ENCODE peak calls at places on chromosomes 11 and 22, in eight cellular contexts. One of them, this sample, is unnamed.

GRCh38 chr11:119521551-119521950 is 98.6 kb upstream of the THY1 start:
- DNase-seq in RWPE2: no peak
- DNase-seq in OCI-LY7: no peak
- DNase-seq in PC-9: no peak
- DNase-seq in tibial nerve: no peak
- DNase-seq in suprapubic skin: no peak
- DNase-seq in CD4-positive, alpha-beta T cell: no peak
- DNase-seq in left ventricle myocardium inferior: no peak
- DNase-seq in this sample: no peak

GRCh38 chr22:46546466-46547178 is 9.2 kb upstream of the CELSR1 start:
- DNase-seq in tibial nerve: no peak
- DNase-seq in PC-9: peak; percentile 87
- DNase-seq in CD4-positive, alpha-beta T cell: no peak
- DNase-seq in RWPE2: peak; percentile 45
- DNase-seq in left ventricle myocardium inferior: peak; percentile 88
- DNase-seq in OCI-LY7: no peak
- DNase-seq in suprapubic skin: peak; percentile 64
- DNase-seq in this sample: no peak

GRCh38 chr11:65459552-65459951 is 37.0 kb downstream of the NEAT1 start:
- DNase-seq in OCI-LY7: no peak
- DNase-seq in RWPE2: no peak
- DNase-seq in tibial nerve: no peak
- DNase-seq in left ventricle myocardium inferior: no peak
- DNase-seq in PC-9: no peak
- DNase-seq in CD4-positive, alpha-beta T cell: no peak
- DNase-seq in suprapubic skin: no peak
- DNase-seq in this sample: no peak

GRCh38 chr11:128928400-128928799 is 14.3 kb downstream of the TP53AIP1 start:
- DNase-seq in suprapubic skin: no peak
- DNase-seq in PC-9: no peak
- DNase-seq in tibial nerve: no peak
- DNase-seq in OCI-LY7: peak; percentile 11
- DNase-seq in left ventricle myocardium inferior: no peak
- DNase-seq in RWPE2: no peak
- DNase-seq in CD4-positive, alpha-beta T cell: no peak
- DNase-seq in this sample: no peak

GRCh38 chr11:76637491-76638266 is 32.9 kb downstream of the LRRC32 start:
- DNase-seq in CD4-positive, alpha-beta T cell: no peak
- DNase-seq in PC-9: no peak
- DNase-seq in RWPE2: no peak
- DNase-seq in suprapubic skin: no peak
- DNase-seq in left ventricle myocardium inferior: peak; percentile 78
- DNase-seq in OCI-LY7: peak; percentile 98
- DNase-seq in tibial nerve: no peak
- DNase-seq in this sample: no peak

GRCh38 chr22:50104149-50104548 is 14.3 kb downstream of the MOV10L1 start:
- DNase-seq in tibial nerve: no peak
- DNase-seq in PC-9: no peak
- DNase-seq in CD4-positive, alpha-beta T cell: no peak
- DNase-seq in suprapubic skin: peak; percentile 46
- DNase-seq in RWPE2: no peak
- DNase-seq in OCI-LY7: peak; percentile 36
- DNase-seq in left ventricle myocardium inferior: no peak
- DNase-seq in this sample: no peak

GRCh38 chr11:45922425-45923082 is at the start of gene LARGE2:
- DNase-seq in left ventricle myocardium inferior: peak; percentile 8
- DNase-seq in RWPE2: peak; percentile 75
- DNase-seq in suprapubic skin: no peak
- DNase-seq in OCI-LY7: no peak
- DNase-seq in CD4-positive, alpha-beta T cell: peak; percentile 28
- DNase-seq in PC-9: peak; percentile 75
- DNase-seq in tibial nerve: no peak
- DNase-seq in this sample: peak; percentile 39

GRCh38 chr11:68009391-68010000 is 631 bp upstream of the ALDH3B1 start:
- DNase-seq in RWPE2: no peak
- DNase-seq in tibial nerve: no peak
- DNase-seq in PC-9: no peak
- DNase-seq in suprapubic skin: no peak
- DNase-seq in left ventricle myocardium inferior: no peak
- DNase-seq in OCI-LY7: peak; percentile 68
- DNase-seq in CD4-positive, alpha-beta T cell: no peak
- DNase-seq in this sample: no peak

GRCh38 chr22:30777589-30777988 is 82.9 kb downstream of the OSBP2 start:
- DNase-seq in left ventricle myocardium inferior: no peak
- DNase-seq in tibial nerve: no peak
- DNase-seq in OCI-LY7: no peak
- DNase-seq in PC-9: no peak
- DNase-seq in CD4-positive, alpha-beta T cell: no peak
- DNase-seq in suprapubic skin: no peak
- DNase-seq in RWPE2: no peak
- DNase-seq in this sample: no peak

GRCh38 chr11:15824060-15824459 is 532.3 kb downstream of the SOX6 start:
- DNase-seq in PC-9: no peak
- DNase-seq in OCI-LY7: no peak
- DNase-seq in left ventricle myocardium inferior: no peak
- DNase-seq in CD4-positive, alpha-beta T cell: no peak
- DNase-seq in tibial nerve: no peak
- DNase-seq in RWPE2: no peak
- DNase-seq in suprapubic skin: no peak
- DNase-seq in this sample: no peak

GRCh38 chr11:41245184-41245583 is 214.3 kb downstream of the LRRC4C start:
- DNase-seq in RWPE2: peak; percentile 38
- DNase-seq in CD4-positive, alpha-beta T cell: no peak
- DNase-seq in OCI-LY7: no peak
- DNase-seq in left ventricle myocardium inferior: no peak
- DNase-seq in suprapubic skin: peak; percentile 43
- DNase-seq in PC-9: no peak
- DNase-seq in tibial nerve: no peak
- DNase-seq in this sample: no peak

GRCh38 chr11:119006696-119007095 is 8.8 kb downstream of the CENATAC start:
- DNase-seq in suprapubic skin: no peak
- DNase-seq in RWPE2: no peak
- DNase-seq in OCI-LY7: no peak
- DNase-seq in PC-9: no peak
- DNase-seq in left ventricle myocardium inferior: no peak
- DNase-seq in CD4-positive, alpha-beta T cell: no peak
- DNase-seq in tibial nerve: no peak
- DNase-seq in this sample: no peak

GRCh38 chr11:16292167-16292859 is 64.0 kb downstream of the SOX6 start:
- DNase-seq in suprapubic skin: no peak
- DNase-seq in left ventricle myocardium inferior: no peak
- DNase-seq in OCI-LY7: no peak
- DNase-seq in PC-9: no peak
- DNase-seq in CD4-positive, alpha-beta T cell: no peak
- DNase-seq in tibial nerve: no peak
- DNase-seq in RWPE2: no peak
- DNase-seq in this sample: no peak

GRCh38 chr11:44104472-44105294 is 9.2 kb downstream of the EXT2 start:
- DNase-seq in tibial nerve: no peak
- DNase-seq in OCI-LY7: no peak
- DNase-seq in RWPE2: no peak
- DNase-seq in PC-9: no peak
- DNase-seq in left ventricle myocardium inferior: no peak
- DNase-seq in suprapubic skin: no peak
- DNase-seq in CD4-positive, alpha-beta T cell: no peak
- DNase-seq in this sample: no peak

GRCh38 chr11:78698612-78699011 is 123.9 kb upstream of the NARS2 start:
- DNase-seq in OCI-LY7: no peak
- DNase-seq in CD4-positive, alpha-beta T cell: no peak
- DNase-seq in suprapubic skin: no peak
- DNase-seq in RWPE2: peak; percentile 71
- DNase-seq in tibial nerve: peak; percentile 27
- DNase-seq in PC-9: no peak
- DNase-seq in left ventricle myocardium inferior: peak; percentile 66
- DNase-seq in this sample: no peak

GRCh38 chr22:44538071-44538470 is 40.0 kb upstream of the RTL6 start:
- DNase-seq in PC-9: peak; percentile 19
- DNase-seq in CD4-positive, alpha-beta T cell: no peak
- DNase-seq in OCI-LY7: no peak
- DNase-seq in left ventricle myocardium inferior: no peak
- DNase-seq in suprapubic skin: peak; percentile 20
- DNase-seq in tibial nerve: no peak
- DNase-seq in RWPE2: no peak
- DNase-seq in this sample: no peak

GRCh38 chr11:103792981-103793468 is 243.4 kb upstream of the DDI1 start:
- DNase-seq in tibial nerve: no peak
- DNase-seq in PC-9: no peak
- DNase-seq in suprapubic skin: no peak
- DNase-seq in left ventricle myocardium inferior: no peak
- DNase-seq in OCI-LY7: no peak
- DNase-seq in CD4-positive, alpha-beta T cell: no peak
- DNase-seq in RWPE2: no peak
- DNase-seq in this sample: no peak

DNA sequence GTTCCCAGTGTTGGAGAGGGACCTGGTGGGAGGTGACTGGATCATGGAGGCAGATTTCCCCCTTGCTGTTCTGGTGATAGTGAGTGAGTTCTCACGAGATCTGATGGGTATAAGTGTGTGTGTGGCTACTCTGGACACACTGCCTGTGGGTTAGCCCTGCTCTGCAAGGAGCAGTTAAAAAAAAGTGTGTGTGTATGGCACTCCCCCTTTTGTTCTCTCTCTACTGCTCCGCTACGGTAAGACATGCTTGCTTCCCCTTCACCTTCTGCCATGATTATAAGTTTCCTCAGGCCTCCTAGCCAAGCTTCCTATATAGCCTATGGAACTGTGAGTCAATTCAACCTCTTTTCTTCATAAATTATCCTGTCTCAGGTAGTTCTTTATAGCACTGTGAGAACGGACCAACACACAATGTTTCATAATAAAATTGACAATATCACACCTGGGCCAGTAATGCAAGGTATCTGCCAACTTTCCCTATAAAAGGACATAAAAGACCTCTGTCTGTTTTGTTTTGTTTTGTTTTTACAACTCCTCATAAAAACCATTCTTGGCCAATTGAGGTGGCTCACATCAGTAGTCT is 20.2 kb downstream of the CLTCL1 start:
- DNase-seq in suprapubic skin: no peak
- DNase-seq in tibial nerve: no peak
- DNase-seq in PC-9: no peak
- DNase-seq in left ventricle myocardium inferior: no peak
- DNase-seq in CD4-positive, alpha-beta T cell: no peak
- DNase-seq in OCI-LY7: no peak
- DNase-seq in RWPE2: no peak
- DNase-seq in this sample: no peak
- H3K27ac ChIP-seq in suprapubic skin: no peak overlapping the region
- H3K27ac ChIP-seq in tibial nerve: no peak overlapping the region
- H3K27ac ChIP-seq in PC-9: no peak overlapping the region
- H3K27ac ChIP-seq in left ventricle myocardium inferior: no peak overlapping the region
- H3K27ac ChIP-seq in CD4-positive, alpha-beta T cell: no peak overlapping the region
- H3K27ac ChIP-seq in OCI-LY7: no peak overlapping the region
- H3K27ac ChIP-seq in RWPE2: peak overlapping the region; percentile 36
- H3K27ac ChIP-seq in this sample: no peak overlapping the region

GRCh38 chr11:34162856-34163255 is 57.4 kb downstream of the NAT10 start:
- DNase-seq in OCI-LY7: no peak
- DNase-seq in PC-9: no peak
- DNase-seq in RWPE2: no peak
- DNase-seq in suprapubic skin: no peak
- DNase-seq in left ventricle myocardium inferior: no peak
- DNase-seq in CD4-positive, alpha-beta T cell: no peak
- DNase-seq in tibial nerve: no peak
- DNase-seq in this sample: no peak

GRCh38 chr11:34166806-34167740 is 61.6 kb downstream of the NAT10 start:
- DNase-seq in left ventricle myocardium inferior: no peak
- DNase-seq in OCI-LY7: no peak
- DNase-seq in CD4-positive, alpha-beta T cell: no peak
- DNase-seq in PC-9: no peak
- DNase-seq in suprapubic skin: no peak
- DNase-seq in RWPE2: no peak
- DNase-seq in tibial nerve: no peak
- DNase-seq in this sample: no peak

GRCh38 chr11:34165786-34166557 is 60.5 kb downstream of the NAT10 start:
- DNase-seq in CD4-positive, alpha-beta T cell: no peak
- DNase-seq in RWPE2: no peak
- DNase-seq in PC-9: peak; percentile 90
- DNase-seq in left ventricle myocardium inferior: no peak
- DNase-seq in suprapubic skin: no peak
- DNase-seq in tibial nerve: no peak
- DNase-seq in OCI-LY7: no peak
- DNase-seq in this sample: no peak

GRCh38 chr11:34162507-34162848 is 57.0 kb downstream of the NAT10 start:
- DNase-seq in suprapubic skin: no peak
- DNase-seq in left ventricle myocardium inferior: no peak
- DNase-seq in OCI-LY7: no peak
- DNase-seq in RWPE2: no peak
- DNase-seq in PC-9: no peak
- DNase-seq in CD4-positive, alpha-beta T cell: no peak
- DNase-seq in tibial nerve: no peak
- DNase-seq in this sample: no peak

DNA sequence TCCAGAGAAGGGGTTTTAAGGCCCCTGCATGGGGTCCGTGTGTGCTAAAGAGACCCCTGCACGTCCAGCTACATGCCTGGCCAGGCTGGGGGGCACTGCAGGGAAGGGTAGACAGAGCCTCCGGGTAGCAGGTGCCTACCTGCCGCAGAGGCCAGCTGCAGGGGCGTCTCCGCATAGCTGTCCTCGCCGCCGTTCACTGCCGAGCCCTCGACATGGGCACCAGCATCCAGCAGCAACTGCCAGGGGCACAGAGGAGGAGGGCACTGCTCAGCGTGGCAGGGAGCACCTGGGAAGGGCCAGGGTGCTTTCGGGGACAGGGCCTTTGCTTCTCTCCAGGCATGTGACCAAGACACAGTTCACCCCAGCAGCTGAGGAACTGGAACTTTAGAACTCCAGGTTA is 59.7 kb downstream of the NAT10 start:
- DNase-seq in CD4-positive, alpha-beta T cell: no peak
- DNase-seq in suprapubic skin: no peak
- DNase-seq in left ventricle myocardium inferior: no peak
- DNase-seq in RWPE2: no peak
- DNase-seq in tibial nerve: no peak
- DNase-seq in PC-9: no peak
- DNase-seq in OCI-LY7: no peak
- DNase-seq in this sample: no peak
- H3K9me3 ChIP-seq in CD4-positive, alpha-beta T cell: no peaks in the 10 kb centered on the region
- H3K9me3 ChIP-seq in suprapubic skin: no peaks in the 10 kb centered on the region
- H3K9me3 ChIP-seq in left ventricle myocardium inferior: no peaks in the 10 kb centered on the region
- H3K9me3 ChIP-seq in RWPE2: no peaks in the 10 kb centered on the region
- H3K9me3 ChIP-seq in tibial nerve: no peaks in the 10 kb centered on the region
- H3K9me3 ChIP-seq in PC-9: no peaks in the 10 kb centered on the region
- H3K9me3 ChIP-seq in OCI-LY7: no peaks in the 10 kb centered on the region
- H3K9me3 ChIP-seq in this sample: no peaks in the 10 kb centered on the region

DNA sequence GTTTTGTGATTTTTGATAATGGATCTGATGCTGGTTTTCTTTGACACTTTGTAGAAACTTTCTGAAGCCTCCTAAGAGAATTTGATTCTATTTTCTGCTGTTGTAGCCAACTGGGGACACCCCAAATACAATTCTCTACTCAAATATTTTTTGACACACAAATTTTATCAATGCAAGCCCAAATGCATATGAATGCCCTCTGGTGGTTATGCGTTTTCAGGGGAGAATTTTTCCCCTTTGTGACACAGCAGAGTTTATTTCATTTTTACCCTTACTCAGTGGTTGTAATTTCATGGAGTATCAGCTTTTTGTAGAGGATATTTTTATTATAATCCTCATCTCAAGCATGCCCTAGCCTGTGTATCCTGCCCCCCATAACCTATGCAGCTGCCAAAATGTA is 44.7 kb upstream of the MTMR2 start:
- DNase-seq in tibial nerve: no peak
- DNase-seq in CD4-positive, alpha-beta T cell: no peak
- DNase-seq in PC-9: no peak
- DNase-seq in left ventricle myocardium inferior: no peak
- DNase-seq in OCI-LY7: peak; percentile 4
- DNase-seq in RWPE2: no peak
- DNase-seq in suprapubic skin: no peak
- DNase-seq in this sample: no peak
- TF ChIP-seq CTCF in tibial nerve: no peak
- TF ChIP-seq CTCF in CD4-positive, alpha-beta T cell: no peak
- TF ChIP-seq CTCF in PC-9: peak; percentile 56
- TF ChIP-seq CTCF in left ventricle myocardium inferior: peak; percentile 36
- TF ChIP-seq CTCF in OCI-LY7: peak; percentile 63
- TF ChIP-seq CTCF in RWPE2: peak; percentile 53
- TF ChIP-seq CTCF in suprapubic skin: no peak
- TF ChIP-seq CTCF in this sample: no peak

GRCh38 chr11:83751041-83751440 is 464.9 kb upstream of the CCDC90B start:
- DNase-seq in RWPE2: no peak
- DNase-seq in suprapubic skin: no peak
- DNase-seq in OCI-LY7: no peak
- DNase-seq in left ventricle myocardium inferior: no peak
- DNase-seq in PC-9: no peak
- DNase-seq in CD4-positive, alpha-beta T cell: no peak
- DNase-seq in tibial nerve: no peak
- DNase-seq in this sample: no peak
- H3K27ac ChIP-seq in RWPE2: no peak overlapping the region
- H3K27ac ChIP-seq in suprapubic skin: no peak overlapping the region
- H3K27ac ChIP-seq in OCI-LY7: no peak overlapping the region
- H3K27ac ChIP-seq in left ventricle myocardium inferior: no peak overlapping the region
- H3K27ac ChIP-seq in PC-9: no peak overlapping the region
- H3K27ac ChIP-seq in CD4-positive, alpha-beta T cell: no peak overlapping the region
- H3K27ac ChIP-seq in tibial nerve: no peak overlapping the region
- H3K27ac ChIP-seq in this sample: no peak overlapping the region